ENCODE peak calls at places on chromosomes 12 and 14, in four cellular contexts. One of them, this sample, is unnamed.

GRCh38 chr14:22434030-22434429 is 155.0 kb downstream of the DAD1 start:
- DNase-seq in stimulated activated CD8-positive, alpha-beta memory T cell treated with anti-CD3 and anti-CD28 coated beads, Interleukin-4, amount 100 ng/mL, for 4 hours: no peak
- DNase-seq in fibroblast of the aortic adventitia: no peak
- DNase-seq in T-cell: no peak
- DNase-seq in this sample: no peak

GRCh38 chr14:31921741-31922140 is 155.4 kb upstream of the ARHGAP5 start:
- DNase-seq in stimulated activated CD8-positive, alpha-beta memory T cell treated with anti-CD3 and anti-CD28 coated beads, Interleukin-4, amount 100 ng/mL, for 4 hours: no peak
- DNase-seq in fibroblast of the aortic adventitia: no peak
- DNase-seq in T-cell: no peak
- DNase-seq in this sample: no peak

GRCh38 chr14:21072102-21072501 is 2.0 kb downstream of the ARHGEF40 start:
- DNase-seq in stimulated activated CD8-positive, alpha-beta memory T cell treated with anti-CD3 and anti-CD28 coated beads, Interleukin-4, amount 100 ng/mL, for 4 hours: no peak
- DNase-seq in fibroblast of the aortic adventitia: peak
- DNase-seq in T-cell: no peak
- DNase-seq in this sample: no peak

GRCh38 chr12:90987520-90987919 is 17.3 kb downstream of the EPYC start:
- DNase-seq in stimulated activated CD8-positive, alpha-beta memory T cell treated with anti-CD3 and anti-CD28 coated beads, Interleukin-4, amount 100 ng/mL, for 4 hours: no peak
- DNase-seq in fibroblast of the aortic adventitia: no peak
- DNase-seq in T-cell: no peak
- DNase-seq in this sample: no peak

GRCh38 chr12:92506460-92506859 is 196.3 kb upstream of the PLEKHG7 start:
- DNase-seq in stimulated activated CD8-positive, alpha-beta memory T cell treated with anti-CD3 and anti-CD28 coated beads, Interleukin-4, amount 100 ng/mL, for 4 hours: no peak
- DNase-seq in fibroblast of the aortic adventitia: no peak
- DNase-seq in T-cell: no peak
- DNase-seq in this sample: no peak

GRCh38 chr12:89468648-89469326 is 55.8 kb downstream of the GALNT4 start:
- DNase-seq in stimulated activated CD8-positive, alpha-beta memory T cell treated with anti-CD3 and anti-CD28 coated beads, Interleukin-4, amount 100 ng/mL, for 4 hours: no peak
- DNase-seq in fibroblast of the aortic adventitia: no peak
- DNase-seq in T-cell: no peak
- DNase-seq in this sample: no peak

GRCh38 chr12:118979763-118980406 is 1.5 kb upstream of the SRRM4 start:
- DNase-seq in stimulated activated CD8-positive, alpha-beta memory T cell treated with anti-CD3 and anti-CD28 coated beads, Interleukin-4, amount 100 ng/mL, for 4 hours: no peak
- DNase-seq in fibroblast of the aortic adventitia: peak
- DNase-seq in T-cell: no peak
- DNase-seq in this sample: no peak

GRCh38 chr12:107670999-107671643 is 14.5 kb upstream of the PWP1 start:
- DNase-seq in stimulated activated CD8-positive, alpha-beta memory T cell treated with anti-CD3 and anti-CD28 coated beads, Interleukin-4, amount 100 ng/mL, for 4 hours: no peak
- DNase-seq in fibroblast of the aortic adventitia: no peak
- DNase-seq in T-cell: no peak
- DNase-seq in this sample: peak

GRCh38 chr12:1591029-1591428 is 3.4 kb downstream of the FBXL14 start:
- DNase-seq in stimulated activated CD8-positive, alpha-beta memory T cell treated with anti-CD3 and anti-CD28 coated beads, Interleukin-4, amount 100 ng/mL, for 4 hours: no peak
- DNase-seq in fibroblast of the aortic adventitia: no peak
- DNase-seq in T-cell: peak
- DNase-seq in this sample: no peak

GRCh38 chr14:55075628-55076027 is 24.2 kb downstream of the MAPK1IP1L start:
- DNase-seq in stimulated activated CD8-positive, alpha-beta memory T cell treated with anti-CD3 and anti-CD28 coated beads, Interleukin-4, amount 100 ng/mL, for 4 hours: no peak
- DNase-seq in fibroblast of the aortic adventitia: peak
- DNase-seq in T-cell: no peak
- DNase-seq in this sample: no peak

GRCh38 chr12:102696045-102696444 is 215.7 kb upstream of the IGF1 start:
- DNase-seq in stimulated activated CD8-positive, alpha-beta memory T cell treated with anti-CD3 and anti-CD28 coated beads, Interleukin-4, amount 100 ng/mL, for 4 hours: no peak
- DNase-seq in fibroblast of the aortic adventitia: no peak
- DNase-seq in T-cell: no peak
- DNase-seq in this sample: no peak

GRCh38 chr14:52071675-52072074 is 2.8 kb upstream of the NID2 start:
- DNase-seq in stimulated activated CD8-positive, alpha-beta memory T cell treated with anti-CD3 and anti-CD28 coated beads, Interleukin-4, amount 100 ng/mL, for 4 hours: no peak
- DNase-seq in fibroblast of the aortic adventitia: peak
- DNase-seq in T-cell: no peak
- DNase-seq in this sample: no peak

GRCh38 chr14:75188520-75189267 is 12.3 kb upstream of the TMED10 start:
- DNase-seq in stimulated activated CD8-positive, alpha-beta memory T cell treated with anti-CD3 and anti-CD28 coated beads, Interleukin-4, amount 100 ng/mL, for 4 hours: no peak
- DNase-seq in fibroblast of the aortic adventitia: no peak
- DNase-seq in T-cell: no peak
- DNase-seq in this sample: no peak

GRCh38 chr12:116454950-116455447 is 104.2 kb upstream of the MAP1LC3B2 start:
- DNase-seq in stimulated activated CD8-positive, alpha-beta memory T cell treated with anti-CD3 and anti-CD28 coated beads, Interleukin-4, amount 100 ng/mL, for 4 hours: no peak
- DNase-seq in fibroblast of the aortic adventitia: peak
- DNase-seq in T-cell: no peak
- DNase-seq in this sample: no peak

This sample was measured in effector memory CD4-positive, alpha-beta T cell.